ENCODE peak calls at places on chromosomes 5 and 9, in five cellular contexts. One of them, this sample, is unnamed.

GRCh38 chr9:88421348-88421747 is 33.1 kb downstream of the SPIN1 start:
- DNase-seq in HepG2: no peak
- DNase-seq in A549: no peak
- DNase-seq in K562: no peak
- DNase-seq in H1: no peak
- DNase-seq in this sample: no peak

GRCh38 chr9:104810421-104811339 is 46.8 kb downstream of the NIPSNAP3B start:
- DNase-seq in K562: no peak
- DNase-seq in A549: peak
- DNase-seq in H1: no peak
- DNase-seq in HepG2: no peak
- DNase-seq in this sample: peak

GRCh38 chr9:38671372-38671731 is 48.6 kb downstream of the FAM240B start:
- DNase-seq in K562: no peak
- DNase-seq in H1: no peak
- DNase-seq in A549: no peak
- DNase-seq in HepG2: no peak
- DNase-seq in this sample: no peak

GRCh38 chr5:75260708-75261107 is 24.0 kb upstream of the ANKRD31 start:
- DNase-seq in H1: no peak
- DNase-seq in K562: no peak
- DNase-seq in A549: no peak
- DNase-seq in HepG2: peak
- DNase-seq in this sample: no peak

GRCh38 chr5:52963636-52964035 is 25.5 kb upstream of the ITGA2 start:
- DNase-seq in A549: no peak
- DNase-seq in H1: no peak
- DNase-seq in HepG2: no peak
- DNase-seq in K562: no peak
- DNase-seq in this sample: no peak

GRCh38 chr5:121890297-121890858 is 38.7 kb downstream of the FTMT start:
- DNase-seq in A549: peak
- DNase-seq in K562: no peak
- DNase-seq in H1: no peak
- DNase-seq in HepG2: no peak
- DNase-seq in this sample: no peak

GRCh38 chr9:14158911-14159310 is 155.0 kb downstream of the NFIB start:
- DNase-seq in A549: peak
- DNase-seq in H1: no peak
- DNase-seq in K562: peak
- DNase-seq in HepG2: no peak
- DNase-seq in this sample: peak

GRCh38 chr9:128714586-128715435 is 9.1 kb downstream of the ZDHHC12 start:
- DNase-seq in H1: no peak
- DNase-seq in K562: no peak
- DNase-seq in A549: no peak
- DNase-seq in HepG2: no peak
- DNase-seq in this sample: no peak

GRCh38 chr9:124274228-124274627 is 16.5 kb downstream of the NEK6 start:
- DNase-seq in HepG2: no peak
- DNase-seq in A549: no peak
- DNase-seq in K562: no peak
- DNase-seq in H1: no peak
- DNase-seq in this sample: no peak

GRCh38 chr9:85258823-85259370 is 482.9 kb downstream of the AGTPBP1 start:
- DNase-seq in A549: peak
- DNase-seq in K562: peak
- DNase-seq in H1: peak
- DNase-seq in HepG2: peak
- DNase-seq in this sample: no peak

GRCh38 chr9:93874242-93874641 is 80.9 kb downstream of the BARX1 start:
- DNase-seq in HepG2: no peak
- DNase-seq in H1: no peak
- DNase-seq in K562: no peak
- DNase-seq in A549: no peak
- DNase-seq in this sample: no peak

GRCh38 chr9:18623201-18623600 is 149.2 kb downstream of the ADAMTSL1 start:
- DNase-seq in K562: no peak
- DNase-seq in A549: no peak
- DNase-seq in H1: no peak
- DNase-seq in HepG2: no peak
- DNase-seq in this sample: no peak

GRCh38 chr9:107087256-107087655 is 195.8 kb upstream of the RAD23B start:
- DNase-seq in HepG2: no peak
- DNase-seq in K562: no peak
- DNase-seq in H1: no peak
- DNase-seq in A549: no peak
- DNase-seq in this sample: no peak

GRCh38 chr9:73577867-73578266 is 426.2 kb downstream of the ANXA1 start:
- DNase-seq in H1: no peak
- DNase-seq in K562: peak
- DNase-seq in A549: peak
- DNase-seq in HepG2: no peak
- DNase-seq in this sample: no peak
- TF ChIP-seq MAFK in H1: no peak
- TF ChIP-seq MAFK in K562: no peak
- TF ChIP-seq MAFK in A549: no peak
- TF ChIP-seq MAFK in HepG2: no peak
- TF ChIP-seq MAFK in this sample: no peak

DNA sequence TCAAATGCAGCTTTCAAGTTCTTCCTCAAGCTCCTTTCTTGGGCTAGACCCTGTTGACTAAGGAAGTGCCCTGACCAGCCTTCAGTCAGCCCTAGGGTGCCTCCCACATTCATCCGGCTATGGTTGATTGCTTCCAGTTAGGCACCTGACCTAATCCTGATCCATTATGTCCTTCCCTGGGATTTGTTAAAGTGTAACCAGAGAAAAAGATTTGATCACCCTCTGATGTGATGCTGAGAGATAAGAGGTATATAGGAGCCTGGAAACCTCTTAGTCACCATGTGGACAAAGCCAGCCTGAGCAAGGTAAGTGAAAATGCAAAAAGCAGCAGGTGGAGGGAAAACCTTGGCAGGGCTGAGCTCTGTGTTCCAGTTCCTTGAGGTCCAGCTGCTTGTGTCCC is 178.8 kb upstream of the ERCC6L2 start:
- DNase-seq in K562: no peak
- DNase-seq in HepG2: peak
- DNase-seq in A549: no peak
- DNase-seq in H1: no peak
- DNase-seq in this sample: no peak
- TF ChIP-seq MAFK in K562: no peak
- TF ChIP-seq MAFK in HepG2: no peak
- TF ChIP-seq MAFK in A549: no peak
- TF ChIP-seq MAFK in H1: no peak
- TF ChIP-seq MAFK in this sample: no peak

GRCh38 chr5:175627037-175627436 is 30.8 kb upstream of the HRH2 start:
- DNase-seq in K562: no peak
- DNase-seq in HepG2: no peak
- DNase-seq in A549: no peak
- DNase-seq in H1: no peak
- DNase-seq in this sample: no peak

GRCh38 chr5:175620527-175620926 is 37.3 kb upstream of the HRH2 start:
- DNase-seq in K562: no peak
- DNase-seq in H1: no peak
- DNase-seq in HepG2: no peak
- DNase-seq in A549: no peak
- DNase-seq in this sample: no peak

GRCh38 chr5:175624362-175624761 is 33.5 kb upstream of the HRH2 start:
- DNase-seq in K562: no peak
- DNase-seq in A549: no peak
- DNase-seq in H1: no peak
- DNase-seq in HepG2: no peak
- DNase-seq in this sample: no peak

GRCh38 chr5:175621971-175622370 is 35.9 kb upstream of the HRH2 start:
- DNase-seq in A549: no peak
- DNase-seq in HepG2: no peak
- DNase-seq in H1: no peak
- DNase-seq in K562: no peak
- DNase-seq in this sample: no peak

DNA sequence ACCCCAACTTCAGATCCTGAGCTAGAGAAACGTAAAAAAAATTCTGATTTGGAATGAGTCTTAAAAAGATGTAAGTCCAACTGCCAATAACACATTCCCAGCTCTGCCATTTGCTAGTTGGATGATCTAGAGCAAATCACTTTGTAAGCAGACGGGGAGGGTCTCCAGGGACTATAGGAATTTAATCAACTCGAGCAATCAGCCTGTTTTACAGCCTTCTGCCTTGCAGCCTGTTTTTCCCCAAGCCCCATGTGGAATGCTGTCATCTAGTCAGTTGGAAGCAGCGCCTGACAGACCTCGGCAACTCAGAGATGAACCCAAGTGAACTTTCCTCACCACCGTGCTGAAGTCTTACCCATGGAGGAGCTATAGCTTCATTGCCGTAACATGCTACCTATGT is 34.8 kb upstream of the HRH2 start:
- DNase-seq in H1: no peak
- DNase-seq in A549: no peak
- DNase-seq in K562: no peak
- DNase-seq in HepG2: no peak
- DNase-seq in this sample: no peak
- TF ChIP-seq MAFK in H1: no peak
- TF ChIP-seq MAFK in A549: no peak
- TF ChIP-seq MAFK in K562: no peak
- TF ChIP-seq MAFK in HepG2: no peak
- TF ChIP-seq MAFK in this sample: no peak

DNA sequence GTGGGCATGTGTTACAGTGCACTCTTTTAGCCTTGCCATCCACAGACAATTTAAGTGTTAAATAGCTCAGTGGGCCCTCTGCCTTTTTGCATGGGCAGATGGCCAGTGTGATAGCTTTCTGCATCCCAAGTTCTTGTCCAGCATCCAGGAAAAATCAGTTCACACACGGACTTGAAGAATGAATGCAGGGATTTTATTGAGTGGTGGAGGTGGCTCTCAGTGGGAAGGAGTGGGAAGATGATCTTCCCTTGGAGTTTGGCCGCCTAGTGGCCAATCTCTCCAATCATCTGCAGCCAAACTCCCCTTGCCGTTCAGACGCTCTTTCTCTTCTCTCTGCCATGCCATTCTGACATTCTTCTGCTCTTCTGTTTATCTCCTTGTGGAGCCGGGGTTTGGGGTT is 322.4 kb upstream of the GRAMD2B start:
- DNase-seq in A549: peak
- DNase-seq in HepG2: no peak
- DNase-seq in H1: no peak
- DNase-seq in K562: no peak
- DNase-seq in this sample: no peak
- TF ChIP-seq MAFK in A549: no peak
- TF ChIP-seq MAFK in HepG2: no peak
- TF ChIP-seq MAFK in H1: no peak
- TF ChIP-seq MAFK in K562: no peak
- TF ChIP-seq MAFK in this sample: no peak

GRCh38 chr5:57313716-57314115 is 139.9 kb downstream of the GPBP1 start:
- DNase-seq in K562: no peak
- DNase-seq in H1: no peak
- DNase-seq in HepG2: no peak
- DNase-seq in A549: no peak
- DNase-seq in this sample: no peak
- TF ChIP-seq MAFK in K562: no peak
- TF ChIP-seq MAFK in H1: no peak
- TF ChIP-seq MAFK in HepG2: no peak
- TF ChIP-seq MAFK in A549: no peak
- TF ChIP-seq MAFK in this sample: no peak

GRCh38 chr5:2670856-2671404 is 80.5 kb downstream of the IRX2 start:
- DNase-seq in H1: no peak
- DNase-seq in K562: no peak
- DNase-seq in HepG2: no peak
- DNase-seq in A549: no peak
- DNase-seq in this sample: no peak
- TF ChIP-seq MAFK in H1: no peak
- TF ChIP-seq MAFK in K562: no peak
- TF ChIP-seq MAFK in HepG2: no peak
- TF ChIP-seq MAFK in A549: no peak
- TF ChIP-seq MAFK in this sample: no peak

GRCh38 chr5:124732349-124732875 is 14.0 kb downstream of the ZNF608 start:
- DNase-seq in A549: no peak
- DNase-seq in H1: no peak
- DNase-seq in K562: no peak
- DNase-seq in HepG2: no peak
- DNase-seq in this sample: no peak
- TF ChIP-seq MAFK in A549: no peak
- TF ChIP-seq MAFK in H1: no peak
- TF ChIP-seq MAFK in K562: no peak
- TF ChIP-seq MAFK in HepG2: no peak
- TF ChIP-seq MAFK in this sample: no peak